ENCODE peak calls at places on chromosomes 5 and 9, in five cellular contexts. B, N, L, X and Y are unnamed samples.

GRCh38 chr9:121026260-121026691 is 23.8 kb downstream of the C5 start:
- DNase-seq in B (peak), N (no peak), L (no peak), X (peak), Y (peak)

GRCh38 chr9:76049341-76049740 is 158.9 kb downstream of the PCSK5 start:
- DNase-seq in L (peak), X (no peak), N (no peak), B (no peak), Y (peak)

GRCh38 chr5:14687023-14687665 is 22.6 kb downstream of the OTULIN start:
- DNase-seq in L (no peak), N (no peak), X (no peak), B (no peak), Y (no peak)

GRCh38 chr9:134204041-134204440 is 39.7 kb upstream of the RNU6ATAC start:
- DNase-seq in N (no peak), X (no peak), L (no peak), B (no peak), Y (no peak)

GRCh38 chr9:13083366-13083765 is 196.1 kb downstream of the MPDZ start:
- DNase-seq in L (no peak), B (no peak), X (peak), N (no peak), Y (no peak)

GRCh38 chr9:135608999-135609317 is 30.4 kb downstream of the GLT6D1 start:
- DNase-seq in L (no peak), B (no peak), N (no peak), X (no peak), Y (no peak)

GRCh38 chr5:9437741-9438240 is 108.1 kb downstream of the SEMA5A start:
- DNase-seq in B (peak), N (no peak), X (peak), L (no peak), Y (no peak)

GRCh38 chr5:150144211-150144801 is 11.3 kb downstream of the PDGFRB start:
- DNase-seq in X (no peak), N (peak), B (peak), L (peak), Y (no peak)

GRCh38 chr5:169746147-169746694 is 109.1 kb downstream of the DOCK2 start:
- DNase-seq in L (peak), B (no peak), X (no peak), N (no peak), Y (no peak)

GRCh38 chr5:151101746-151102145 is 20.9 kb upstream of the TNIP1 start:
- DNase-seq in B (no peak), L (no peak), X (no peak), N (no peak), Y (peak)

GRCh38 chr5:177302354-177303110 is 987 bp downstream of the RAB24 start:
- DNase-seq in L (no peak), B (peak), N (no peak), X (peak), Y (peak)

GRCh38 chr9:122372856-122373845 is 2.3 kb downstream of the PTGS1 start:
- DNase-seq in L (no peak), X (no peak), B (no peak), N (no peak), Y (no peak)

GRCh38 chr9:99358668-99359067 is 136.6 kb downstream of the SEC61B start:
- DNase-seq in L (peak), B (no peak), X (no peak), N (no peak), Y (no peak)

DNA sequence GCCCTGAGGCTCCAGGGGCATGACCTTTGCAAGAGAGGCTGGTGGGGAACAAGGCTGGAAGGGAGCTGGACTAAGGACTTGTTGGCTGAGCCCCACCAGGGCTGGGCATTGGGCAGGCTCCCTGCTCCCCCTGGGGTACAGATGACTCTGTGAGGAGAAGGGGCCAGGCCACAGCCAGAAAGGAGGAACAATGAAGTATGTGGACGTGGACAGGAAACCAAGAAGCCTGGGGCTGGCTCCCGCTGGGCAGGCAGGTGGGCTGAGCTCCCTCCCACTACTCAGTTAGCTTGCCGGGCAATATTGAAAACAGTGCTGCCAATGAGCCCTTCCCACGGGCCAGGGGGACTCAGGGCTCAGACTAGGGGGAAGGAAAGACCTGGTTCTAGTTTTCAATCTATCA is 66.1 kb upstream of the SPTLC1 start:
- DNase-seq in B (no peak), N (no peak), X (no peak), L (no peak), Y (no peak)
- H3K27ac ChIP-seq in B (peak), N (no peak), X (no peak), L (no peak), Y (no peak)

DNA sequence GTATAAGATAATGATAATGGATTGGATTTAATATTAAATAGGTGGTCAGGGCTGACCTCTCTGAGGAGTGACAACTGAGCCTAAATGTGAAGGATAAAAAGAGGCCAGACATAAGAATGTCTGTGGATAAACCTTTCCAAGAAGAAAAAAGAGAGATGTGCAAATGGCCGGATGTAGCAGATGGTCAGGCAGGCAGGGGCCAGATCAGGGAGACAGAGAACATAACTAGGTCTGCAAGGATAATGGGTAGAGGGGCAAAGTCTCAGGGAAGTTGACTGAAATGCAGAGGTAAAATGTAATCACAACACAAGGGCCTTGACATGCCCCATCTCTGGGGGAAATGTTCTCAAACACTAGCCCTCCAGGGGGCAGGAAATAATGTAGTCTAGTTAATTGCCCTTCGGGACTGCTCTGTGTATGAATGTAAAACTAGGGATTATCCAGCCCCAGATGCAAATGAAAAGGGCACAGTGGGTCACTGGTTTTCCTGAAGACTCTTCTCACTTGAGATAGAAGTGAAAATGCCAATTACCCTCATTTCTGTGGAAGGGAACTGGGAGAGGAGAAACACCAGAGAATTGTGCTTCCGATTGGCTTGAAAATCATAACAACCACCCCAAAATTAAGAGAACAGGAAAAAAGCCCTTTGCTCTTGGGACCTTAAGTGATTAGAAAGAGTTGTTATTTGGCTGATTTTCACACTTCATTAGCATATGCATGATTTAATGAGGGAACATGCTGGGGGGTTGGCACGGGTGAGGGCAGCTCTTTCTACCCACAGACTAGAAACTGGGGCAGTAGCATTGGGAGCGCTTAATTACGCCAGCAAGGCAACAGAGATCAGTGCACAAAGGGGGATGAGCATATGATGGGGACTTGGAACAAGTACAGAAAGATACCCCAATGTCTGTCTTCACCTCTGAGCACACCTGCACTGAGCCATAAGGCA is 88.6 kb downstream of the PPP2R2B start:
- DNase-seq in N (no peak), B (no peak), L (no peak), X (no peak), Y (no peak)
- H3K27ac ChIP-seq in N (no peak), B (no peak), L (no peak), X (no peak), Y (no peak)

GRCh38 chr9:93159601-93160418 is 24.1 kb upstream of the WNK2 start:
- DNase-seq in B (peak), L (peak), N (peak), X (peak), Y (peak)
- H3K27ac ChIP-seq in B (no peak), L (no peak), N (no peak), X (no peak), Y (no peak)

GRCh38 chr5:5135957-5136676 is 4.0 kb upstream of the ADAMTS16 start:
- DNase-seq in B (peak), N (no peak), X (peak), L (no peak), Y (peak)
- H3K27ac ChIP-seq in B (no peak), N (no peak), X (no peak), L (no peak), Y (no peak)

DNA sequence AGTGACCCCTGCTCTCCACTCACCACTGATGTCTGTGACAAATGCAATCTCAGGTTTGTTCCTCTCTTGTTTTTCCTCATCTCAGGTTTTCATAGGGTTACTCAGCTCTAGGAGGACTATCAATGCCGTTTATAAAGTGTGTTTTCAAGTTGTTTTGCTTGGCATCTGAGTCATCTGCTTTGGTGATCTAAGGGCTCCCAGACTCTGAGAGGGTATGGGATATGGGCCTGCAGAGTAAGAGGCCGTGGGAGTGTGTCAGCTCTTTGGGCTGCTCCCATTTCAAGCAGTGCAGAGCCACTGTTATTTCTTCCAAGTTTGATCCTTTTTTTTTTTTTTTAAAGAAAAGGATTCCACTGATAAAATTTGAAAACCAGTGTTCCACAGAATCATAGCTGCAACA is 46.3 kb downstream of the NNT start:
- DNase-seq in B (peak), N (no peak), X (no peak), L (no peak), Y (no peak)
- H3K27ac ChIP-seq in B (peak), N (no peak), X (no peak), L (no peak), Y (no peak)

GRCh38 chr9:131323629-131324028 is 34.1 kb downstream of the PLPP7 start:
- DNase-seq in L (no peak), N (peak), X (no peak), B (no peak), Y (peak)

GRCh38 chr9:131320031-131320685 is 30.6 kb downstream of the PLPP7 start:
- DNase-seq in N (peak), X (no peak), L (no peak), B (no peak), Y (no peak)

GRCh38 chr9:131312822-131313770 is 23.6 kb downstream of the PLPP7 start:
- DNase-seq in B (no peak), L (no peak), N (no peak), X (no peak), Y (peak)

GRCh38 chr9:131319486-131319885 is 30.0 kb downstream of the PLPP7 start:
- DNase-seq in X (no peak), N (peak), L (no peak), B (no peak), Y (no peak)

GRCh38 chr9:131318211-131318610 is 28.7 kb downstream of the PLPP7 start:
- DNase-seq in L (no peak), N (peak), X (no peak), B (no peak), Y (no peak)
- H3K27ac ChIP-seq in L (no peak), N (no peak), X (no peak), B (no peak), Y (no peak)